ENCODE peak calls at places on chromosomes 12 and 14, in eight cellular contexts. H, P, R, N, V, J, C and M are unnamed samples.

GRCh38 chr14:100155049-100155621 is 4.3 kb downstream of the DEGS2 start:
- DNase-seq in H (no peak), P (no peak), R (no peak), N (no peak), V (no peak), J (no peak), C (no peak), M (no peak)

GRCh38 chr12:106303202-106303820 is 778 bp downstream of the TCP11L2 start:
- DNase-seq in H (peak), P (peak), R (peak), N (peak), V (peak), J (peak), C (peak), M (peak)

GRCh38 chr12:4934651-4935050 is 24.9 kb downstream of the KCNA1 start:
- DNase-seq in H (no peak), P (no peak), R (no peak), N (no peak), V (no peak), J (no peak), C (no peak), M (no peak)

GRCh38 chr12:107207931-107208515 is 114.7 kb upstream of the CRY1 start:
- DNase-seq in H (no peak), P (no peak), R (no peak), N (no peak), V (no peak), J (no peak), C (no peak), M (no peak)

GRCh38 chr14:50726372-50727107 is 58.4 kb upstream of the SAV1 start:
- DNase-seq in H (no peak), P (peak), R (no peak), N (no peak), V (no peak), J (no peak), C (peak), M (no peak)

GRCh38 chr12:105330283-105330937 is at the start of gene C12orf75:
- DNase-seq in H (peak), P (peak), R (peak), N (peak), V (peak), J (peak), C (peak), M (peak)

GRCh38 chr12:108313609-108314331 is 25.3 kb downstream of the CMKLR1 start:
- DNase-seq in H (peak), P (peak), R (peak), N (no peak), V (no peak), J (no peak), C (peak), M (peak)

GRCh38 chr12:53983580-53984572 is 1.1 kb upstream of the HOXC10 start:
- DNase-seq in H (no peak), P (no peak), R (no peak), N (no peak), V (no peak), J (no peak), C (no peak), M (no peak)

GRCh38 chr14:44782775-44783238 is 178.9 kb downstream of the KLHL28 start:
- DNase-seq in H (no peak), P (no peak), R (no peak), N (no peak), V (no peak), J (no peak), C (no peak), M (no peak)

GRCh38 chr12:27305673-27306504 is 26.7 kb upstream of the BMAL2 start:
- DNase-seq in H (no peak), P (peak), R (no peak), N (no peak), V (no peak), J (no peak), C (peak), M (no peak)

GRCh38 chr14:83425138-83425537 is 1891.5 kb upstream of the SEL1L start:
- DNase-seq in H (no peak), P (no peak), R (no peak), N (no peak), V (no peak), J (no peak), C (no peak), M (no peak)

GRCh38 chr14:103257211-103257962 is 76.7 kb upstream of the EIF5 start:
- DNase-seq in H (peak), P (no peak), R (no peak), N (no peak), V (no peak), J (no peak), C (no peak), M (no peak)

GRCh38 chr14:75018684-75019083 is 16.0 kb downstream of the EIF2B2 start:
- DNase-seq in H (no peak), P (no peak), R (no peak), N (no peak), V (no peak), J (no peak), C (no peak), M (no peak)

GRCh38 chr14:73713804-73714655 is at the start of gene PNMA1:
- DNase-seq in H (peak), P (peak), R (peak), N (peak), V (peak), J (peak), C (peak), M (peak)

GRCh38 chr14:70934084-70934483 is 26.8 kb downstream of the PCNX1 start:
- DNase-seq in H (no peak), P (no peak), R (no peak), N (no peak), V (no peak), J (no peak), C (no peak), M (no peak)

GRCh38 chr12:53872367-53872766 is 66.3 kb upstream of the HOXC13 start:
- DNase-seq in H (no peak), P (no peak), R (no peak), N (no peak), V (no peak), J (no peak), C (no peak), M (no peak)

GRCh38 chr12:68451261-68452091 is 119.3 kb upstream of the MDM1 start:
- DNase-seq in H (no peak), P (peak), R (peak), N (no peak), V (no peak), J (peak), C (peak), M (peak)

GRCh38 chr12:106108187-106108816 is 30.5 kb downstream of the NUAK1 start:
- DNase-seq in H (no peak), P (no peak), R (peak), N (no peak), V (no peak), J (no peak), C (no peak), M (no peak)

GRCh38 chr14:60647837-60648168 is 1.5 kb downstream of the SIX1 start:
- DNase-seq in H (no peak), P (no peak), R (no peak), N (no peak), V (no peak), J (no peak), C (no peak), M (no peak)

GRCh38 chr14:24986206-24986893 is 63.6 kb downstream of the STXBP6 start:
- DNase-seq in H (no peak), P (no peak), R (peak), N (no peak), V (no peak), J (no peak), C (no peak), M (no peak)

GRCh38 chr12:45670339-45671065 is 59.0 kb upstream of the ARID2 start:
- DNase-seq in H (no peak), P (peak), R (no peak), N (no peak), V (no peak), J (no peak), C (peak), M (peak)

GRCh38 chr12:12357697-12358476 is 1.0 kb downstream of the BORCS5 start:
- DNase-seq in H (no peak), P (peak), R (no peak), N (no peak), V (no peak), J (no peak), C (no peak), M (no peak)

GRCh38 chr12:75816892-75817291 is 214.7 kb downstream of the PHLDA1 start:
- DNase-seq in H (no peak), P (no peak), R (no peak), N (no peak), V (no peak), J (no peak), C (peak), M (no peak)

GRCh38 chr12:60148109-60148508 is 552.3 kb downstream of the SLC16A7 start:
- DNase-seq in H (no peak), P (no peak), R (no peak), N (no peak), V (no peak), J (no peak), C (no peak), M (no peak)

GRCh38 chr12:27635349-27635972 is 60.8 kb upstream of the REP15 start:
- DNase-seq in H (no peak), P (peak), R (no peak), N (no peak), V (no peak), J (no peak), C (peak), M (no peak)

GRCh38 chr14:79111963-79112362 is 941.8 kb downstream of the NRXN3 start:
- DNase-seq in H (no peak), P (no peak), R (no peak), N (no peak), V (no peak), J (no peak), C (no peak), M (no peak)

GRCh38 chr14:95547626-95548327 is 12.9 kb downstream of the GLRX5 start:
- DNase-seq in H (no peak), P (no peak), R (no peak), N (no peak), V (no peak), J (no peak), C (no peak), M (no peak)

GRCh38 chr12:111268738-111269572 is 99.9 kb downstream of the PHETA1 start:
- DNase-seq in H (no peak), P (peak), R (no peak), N (no peak), V (no peak), J (no peak), C (peak), M (peak)

GRCh38 chr12:82848846-82849245 is 162.1 kb downstream of the TMTC2 start:
- DNase-seq in H (no peak), P (no peak), R (no peak), N (no peak), V (no peak), J (no peak), C (no peak), M (no peak)

GRCh38 chr14:95979339-95980042 is 59.7 kb upstream of the C14orf132 start:
- DNase-seq in H (no peak), P (no peak), R (no peak), N (no peak), V (no peak), J (no peak), C (no peak), M (no peak)

GRCh38 chr12:33589609-33590114 is 150.0 kb upstream of the SYT10 start:
- DNase-seq in H (no peak), P (no peak), R (no peak), N (no peak), V (no peak), J (no peak), C (no peak), M (no peak)

GRCh38 chr14:50964683-50965390 is 20.6 kb upstream of the PYGL start:
- DNase-seq in H (no peak), P (no peak), R (peak), N (peak), V (no peak), J (no peak), C (no peak), M (no peak)